ENCODE peak calls at places on chromosomes 1 and 21, in five cellular contexts. H is fibroblast of the conjunctiva; G is T-cell; O is stimulated activated CD4-positive, alpha-beta T cell treated with anti-CD3 and anti-CD28 coated beads, Interleukin-2, amount 100 ng/mL, for 24 hours; B is CD8-positive, alpha-beta memory T cell. J is an unnamed sample.

GRCh38 chr1:230273141-230273710 is 152.9 kb downstream of the PGBD5 start:
- DNase-seq in G (no peak), B (no peak), H (no peak), O (no peak), J (no peak)

GRCh38 chr1:182666736-182667135 is 17.7 kb downstream of the RGS8 start:
- DNase-seq in O (no peak), G (no peak), B (no peak), H (no peak), J (no peak)

GRCh38 chr1:54370287-54371003 is 35.7 kb downstream of the SSBP3 start:
- DNase-seq in B (no peak), O (no peak), G (no peak), H (no peak), J (no peak)

GRCh38 chr1:230823835-230824485 is 44.4 kb downstream of the C1orf198 start:
- DNase-seq in G (no peak), B (no peak), O (no peak), H (no peak), J (peak; percentile 78)

GRCh38 chr21:43916691-43917514 is 51.9 kb downstream of the AGPAT3 start:
- DNase-seq in B (peak; percentile 84), G (peak; percentile 77), O (peak; percentile 67), H (no peak), J (no peak)

GRCh38 chr1:34800214-34800613 is 7.4 kb downstream of the GJA4 start:
- DNase-seq in H (no peak), G (no peak), B (no peak), O (peak; percentile 11), J (no peak)

GRCh38 chr1:178962853-178963810 is 62.6 kb upstream of the FAM20B start:
- DNase-seq in H (no peak), B (no peak), G (no peak), O (no peak), J (no peak)

GRCh38 chr1:153586347-153586746 is 20.7 kb upstream of the S100A2 start:
- DNase-seq in B (no peak), H (no peak), O (no peak), G (no peak), J (no peak)

GRCh38 chr1:155648207-155649147 is 38.5 kb downstream of the MSTO1 start:
- DNase-seq in O (no peak), B (no peak), H (peak; percentile 81), G (no peak), J (peak; percentile 36)

GRCh38 chr1:5990913-5991783 is 1.1 kb downstream of the NPHP4 start:
- DNase-seq in H (no peak), O (peak; percentile 51), G (peak; percentile 31), B (peak; percentile 64), J (no peak)